ENCODE peak calls at places on chromosomes 4 and X, in nine cellular contexts. Y is epithelial cell of esophagus, A is OCI-LY7, S is WERI-Rb-1, L is bronchial epithelial cell, U is transverse colon, O is neural crest cell, C is kidney epithelial cell, V is fibroblast of lung. G is an unnamed sample.

GRCh38 chr4:144189121-144189520 is 48.6 kb upstream of the GYPA start:
- DNase-seq in Y (no peak), A (no peak), S (no peak), L (no peak), U (no peak), O (no peak), C (no peak), V (no peak), G (no peak)

GRCh38 chr4:8282742-8283141 is 13.2 kb downstream of the HTRA3 start:
- DNase-seq in Y (no peak), A (no peak), S (no peak), L (no peak), U (no peak), O (no peak), C (no peak), V (no peak), G (peak)

GRCh38 chr4:87219648-87220093 is 747 bp downstream of the KLHL8 start:
- DNase-seq in Y (peak), A (peak), S (peak), L (peak), U (peak), O (peak), C (no peak), V (peak), G (peak)

GRCh38 chrX:63250253-63250868 is 100.8 kb downstream of the SPIN4 start:
- DNase-seq in Y (peak), A (peak), S (peak), L (peak), U (peak), O (peak), C (peak), V (peak), G (no peak)

GRCh38 chr4:98505991-98506390 is 152.4 kb downstream of the TSPAN5 start:
- DNase-seq in Y (no peak), A (no peak), S (no peak), L (no peak), U (no peak), O (no peak), C (no peak), V (no peak), G (no peak)

GRCh38 chr4:95181446-95182306 is 367.1 kb downstream of the UNC5C start:
- DNase-seq in Y (no peak), A (no peak), S (no peak), L (no peak), U (no peak), O (no peak), C (no peak), V (peak), G (peak)

GRCh38 chr4:17717301-17717700 is 64.1 kb downstream of the FAM184B start:
- DNase-seq in Y (no peak), A (no peak), S (no peak), L (no peak), U (no peak), O (no peak), C (no peak), V (no peak), G (no peak)

GRCh38 chrX:130079824-130080406 is 30.4 kb downstream of the ELF4 start:
- DNase-seq in Y (peak), A (peak), S (peak), L (peak), U (peak), O (peak), C (peak), V (peak), G (peak)

GRCh38 chr4:38067499-38067898 is 107.3 kb downstream of the PTTG2 start:
- DNase-seq in Y (no peak), A (no peak), S (no peak), L (no peak), U (no peak), O (no peak), C (no peak), V (no peak), G (no peak)

GRCh38 chr4:38068107-38068506 is 107.9 kb downstream of the PTTG2 start:
- DNase-seq in Y (peak), A (no peak), S (no peak), L (peak), U (no peak), O (no peak), C (no peak), V (no peak), G (no peak)

GRCh38 chr4:38071801-38072567 is 111.8 kb downstream of the PTTG2 start:
- DNase-seq in Y (peak), A (peak), S (no peak), L (peak), U (no peak), O (no peak), C (no peak), V (no peak), G (no peak)

GRCh38 chr4:38072578-38072977 is 112.4 kb downstream of the PTTG2 start:
- DNase-seq in Y (no peak), A (no peak), S (no peak), L (no peak), U (no peak), O (no peak), C (no peak), V (no peak), G (no peak)

DNA sequence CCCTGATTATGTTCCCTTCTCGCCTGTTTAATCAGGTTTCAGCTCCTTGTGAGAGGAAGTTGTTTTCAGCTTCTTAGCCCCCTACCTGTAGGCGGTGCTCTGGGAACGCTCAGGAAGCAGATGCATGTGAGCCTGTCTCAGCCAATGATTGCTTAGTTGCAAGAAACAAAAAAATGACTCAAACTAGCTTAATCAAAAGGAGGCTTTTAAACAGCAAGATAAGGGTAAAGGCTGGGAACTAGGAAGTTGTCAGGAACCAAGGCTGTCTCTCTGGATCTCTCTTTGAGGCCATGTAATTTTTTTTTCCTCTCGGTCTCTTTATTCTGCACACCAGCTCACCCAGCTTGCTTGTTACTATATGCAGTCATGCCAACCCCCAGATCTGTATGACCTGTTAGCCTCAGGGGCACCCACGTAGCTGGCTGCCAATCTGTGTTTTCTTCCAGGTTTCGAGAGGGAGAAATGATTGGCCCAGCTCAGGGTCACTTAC is 109.1 kb downstream of the PTTG2 start:
- DNase-seq in Y (peak), A (peak), S (no peak), L (peak), U (peak), O (no peak), C (no peak), V (peak), G (peak)
- TF ChIP-seq CTCF in Y (peak), A (peak), S (peak), L (peak), U (peak), O (peak), C (peak), V (peak), G (no peak)

GRCh38 chrX:150542846-150543229 is 25.6 kb upstream of the MTM1 start:
- DNase-seq in Y (no peak), A (no peak), S (no peak), L (no peak), U (no peak), O (no peak), C (no peak), V (no peak), G (no peak)

GRCh38 chrX:150546711-150547153 is 21.7 kb upstream of the MTM1 start:
- DNase-seq in Y (no peak), A (no peak), S (no peak), L (no peak), U (no peak), O (no peak), C (no peak), V (no peak), G (no peak)

GRCh38 chrX:150543230-150544155 is 24.9 kb upstream of the MTM1 start:
- DNase-seq in Y (no peak), A (no peak), S (peak), L (no peak), U (no peak), O (no peak), C (no peak), V (no peak), G (no peak)

GRCh38 chrX:150544835-150545790 is 23.3 kb upstream of the MTM1 start:
- DNase-seq in Y (no peak), A (no peak), S (no peak), L (no peak), U (no peak), O (no peak), C (no peak), V (no peak), G (no peak)

GRCh38 chrX:150544222-150544787 is 24.1 kb upstream of the MTM1 start:
- DNase-seq in Y (no peak), A (peak), S (no peak), L (no peak), U (peak), O (no peak), C (no peak), V (no peak), G (no peak)
- TF ChIP-seq CTCF in Y (peak), A (peak), S (peak), L (peak), U (no peak), O (no peak), C (no peak), V (no peak), G (no peak)

DNA sequence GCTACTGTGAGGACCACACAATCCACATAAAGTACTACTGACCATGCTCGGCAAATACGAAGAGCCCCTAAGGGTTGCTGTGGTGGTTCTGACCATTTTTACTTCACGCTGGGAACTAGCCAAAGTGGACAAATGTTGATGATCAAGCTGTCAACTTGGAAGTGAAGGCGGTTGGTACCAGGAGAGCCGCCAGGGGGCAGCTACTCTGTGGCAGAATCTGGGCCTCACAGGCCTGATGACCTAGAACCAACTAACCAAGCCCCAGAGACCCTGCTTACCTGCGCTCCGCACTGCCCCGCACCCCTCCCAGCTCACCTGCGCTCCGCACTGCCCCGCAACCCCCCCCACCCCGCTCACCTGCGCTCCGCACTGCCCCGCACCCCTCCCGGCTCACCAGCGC is 5.6 kb downstream of the GAK start:
- DNase-seq in Y (peak), A (peak), S (peak), L (peak), U (peak), O (peak), C (no peak), V (no peak), G (peak)
- TF ChIP-seq CTCF in Y (peak), A (peak), S (peak), L (peak), U (peak), O (peak), C (peak), V (no peak), G (peak)

GRCh38 chrX:134423606-134424005 is 36.4 kb upstream of the HPRT1 start:
- DNase-seq in Y (peak), A (peak), S (no peak), L (peak), U (no peak), O (no peak), C (no peak), V (peak), G (no peak)
- TF ChIP-seq CTCF in Y (peak), A (peak), S (no peak), L (peak), U (no peak), O (peak), C (peak), V (peak), G (no peak)

DNA sequence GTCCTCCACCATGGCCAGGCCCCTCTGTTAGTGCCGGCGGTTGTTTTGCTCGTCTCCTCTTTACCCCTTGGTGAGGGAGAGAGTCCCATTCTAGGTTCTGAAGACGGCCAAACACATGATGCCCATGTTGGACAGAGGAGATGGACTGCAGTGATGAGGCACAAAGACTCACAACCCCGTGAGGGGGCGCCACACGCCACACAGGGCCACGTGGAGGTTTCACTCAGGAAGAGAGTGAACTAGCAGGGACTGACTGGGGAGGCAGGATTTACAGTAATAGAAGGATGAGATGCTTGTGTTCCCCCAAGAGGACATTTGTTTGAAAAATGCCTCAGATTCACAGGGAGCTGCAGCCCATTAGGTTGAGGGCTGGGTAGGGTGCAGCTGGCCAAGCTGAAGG is 655.3 kb upstream of the FRG1 start:
- DNase-seq in Y (no peak), A (no peak), S (no peak), L (no peak), U (no peak), O (no peak), C (no peak), V (no peak), G (no peak)
- TF ChIP-seq CTCF in Y (no peak), A (no peak), S (no peak), L (no peak), U (no peak), O (no peak), C (no peak), V (no peak), G (no peak)

DNA sequence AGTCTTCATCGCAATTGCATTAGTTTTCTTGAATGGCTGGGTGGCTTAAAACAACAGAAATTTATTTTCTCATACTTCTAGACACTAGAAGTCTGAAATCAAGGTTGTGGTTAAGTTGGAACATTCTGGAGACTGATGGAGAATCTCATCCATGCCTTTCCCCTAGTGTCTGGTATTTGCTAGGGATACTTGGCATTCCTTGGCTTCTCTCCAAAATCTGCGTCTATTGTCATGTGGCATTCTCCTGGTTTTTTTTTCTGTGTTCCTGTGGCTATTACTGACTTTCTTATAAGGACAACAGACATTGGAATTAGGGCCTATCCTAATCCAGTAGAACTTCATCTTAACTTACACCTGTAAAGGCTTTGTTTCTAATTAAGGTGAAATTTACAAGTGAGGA is 272.8 kb upstream of the EPHA5 start:
- DNase-seq in Y (peak), A (no peak), S (no peak), L (peak), U (no peak), O (no peak), C (peak), V (peak), G (no peak)
- TF ChIP-seq CTCF in Y (peak), A (no peak), S (no peak), L (no peak), U (no peak), O (no peak), C (peak), V (no peak), G (no peak)